ENCODE peak calls at places on chromosomes 5 and 9, in four cellular contexts. One of them, this sample, is unnamed.

GRCh38 chr5:132559661-132560060 is 2.9 kb downstream of the RAD50 start:
- DNase-seq in lower leg skin: no peak
- DNase-seq in SK-N-SH: no peak
- DNase-seq in AG09309: no peak
- DNase-seq in this sample: no peak

GRCh38 chr5:74638776-74639537 is 1.6 kb downstream of the ENC1 start:
- DNase-seq in lower leg skin: no peak
- DNase-seq in AG09309: no peak
- DNase-seq in SK-N-SH: peak
- DNase-seq in this sample: no peak

GRCh38 chr9:38195737-38196161 is 126.7 kb upstream of the SHB start:
- DNase-seq in SK-N-SH: no peak
- DNase-seq in lower leg skin: no peak
- DNase-seq in AG09309: no peak
- DNase-seq in this sample: no peak

GRCh38 chr5:1387059-1387755 is 42.3 kb upstream of the CLPTM1L start:
- DNase-seq in AG09309: no peak
- DNase-seq in SK-N-SH: no peak
- DNase-seq in lower leg skin: no peak
- DNase-seq in this sample: no peak

GRCh38 chr5:9455826-9456434 is 89.9 kb downstream of the SEMA5A start:
- DNase-seq in AG09309: no peak
- DNase-seq in SK-N-SH: no peak
- DNase-seq in lower leg skin: no peak
- DNase-seq in this sample: no peak

GRCh38 chr5:107672212-107673105 is 1.7 kb upstream of the EFNA5 start:
- DNase-seq in AG09309: peak
- DNase-seq in lower leg skin: peak
- DNase-seq in SK-N-SH: peak
- DNase-seq in this sample: peak

GRCh38 chr5:175248416-175248905 is 195.5 kb downstream of the DRD1 start:
- DNase-seq in SK-N-SH: no peak
- DNase-seq in lower leg skin: no peak
- DNase-seq in AG09309: no peak
- DNase-seq in this sample: no peak

GRCh38 chr5:160188151-160188967 is 40.9 kb upstream of the FABP6 start:
- DNase-seq in lower leg skin: peak
- DNase-seq in AG09309: peak
- DNase-seq in SK-N-SH: no peak
- DNase-seq in this sample: peak

GRCh38 chr5:90264930-90265857 is 144.4 kb downstream of the CETN3 start:
- DNase-seq in lower leg skin: no peak
- DNase-seq in AG09309: peak
- DNase-seq in SK-N-SH: peak
- DNase-seq in this sample: peak

GRCh38 chr9:121169094-121169601 is 32.5 kb downstream of the RAB14 start:
- DNase-seq in AG09309: no peak
- DNase-seq in SK-N-SH: peak
- DNase-seq in lower leg skin: no peak
- DNase-seq in this sample: no peak

GRCh38 chr5:178103612-178104011 is 9.7 kb upstream of the N4BP3 start:
- DNase-seq in AG09309: no peak
- DNase-seq in SK-N-SH: no peak
- DNase-seq in lower leg skin: no peak
- DNase-seq in this sample: no peak

GRCh38 chr9:135926402-135927194 is 19.3 kb upstream of the CAMSAP1 start:
- DNase-seq in AG09309: peak
- DNase-seq in SK-N-SH: no peak
- DNase-seq in lower leg skin: peak
- DNase-seq in this sample: peak

GRCh38 chr5:152560508-152561137 is 155.5 kb upstream of the NMUR2 start:
- DNase-seq in lower leg skin: no peak
- DNase-seq in SK-N-SH: peak
- DNase-seq in AG09309: no peak
- DNase-seq in this sample: peak

GRCh38 chr5:151125421-151125820 is 32.2 kb downstream of the ANXA6 start:
- DNase-seq in lower leg skin: no peak
- DNase-seq in SK-N-SH: no peak
- DNase-seq in AG09309: no peak
- DNase-seq in this sample: no peak

GRCh38 chr9:111870774-111871542 is 25.7 kb upstream of the UGCG start:
- DNase-seq in AG09309: no peak
- DNase-seq in lower leg skin: no peak
- DNase-seq in SK-N-SH: no peak
- DNase-seq in this sample: no peak

GRCh38 chr9:129624168-129624759 is 1.7 kb upstream of the NTMT1 start:
- DNase-seq in AG09309: no peak
- DNase-seq in lower leg skin: no peak
- DNase-seq in SK-N-SH: peak
- DNase-seq in this sample: no peak

GRCh38 chr5:73170522-73170921 is 2.5 kb upstream of the TMEM174 start:
- DNase-seq in lower leg skin: no peak
- DNase-seq in SK-N-SH: no peak
- DNase-seq in AG09309: no peak
- DNase-seq in this sample: no peak

GRCh38 chr5:122415030-122415429 is 103.0 kb downstream of the SNCAIP start:
- DNase-seq in AG09309: no peak
- DNase-seq in lower leg skin: no peak
- DNase-seq in SK-N-SH: no peak
- DNase-seq in this sample: no peak

GRCh38 chr9:88678431-88678830 is 143.5 kb downstream of the NXNL2 start:
- DNase-seq in AG09309: no peak
- DNase-seq in lower leg skin: no peak
- DNase-seq in SK-N-SH: no peak
- DNase-seq in this sample: no peak

GRCh38 chr5:58122993-58123392 is 336.9 kb downstream of the PLK2 start:
- DNase-seq in lower leg skin: no peak
- DNase-seq in SK-N-SH: no peak
- DNase-seq in AG09309: no peak
- DNase-seq in this sample: no peak

GRCh38 chr9:136614967-136615623 is 47.6 kb upstream of the EGFL7 start:
- DNase-seq in AG09309: no peak
- DNase-seq in lower leg skin: no peak
- DNase-seq in SK-N-SH: no peak
- DNase-seq in this sample: no peak

GRCh38 chr5:144307726-144308125 is 137.1 kb downstream of the KCTD16 start:
- DNase-seq in SK-N-SH: no peak
- DNase-seq in lower leg skin: no peak
- DNase-seq in AG09309: no peak
- DNase-seq in this sample: no peak

GRCh38 chr5:142428036-142428772 is 103.4 kb upstream of the SPRY4 start:
- DNase-seq in SK-N-SH: no peak
- DNase-seq in AG09309: no peak
- DNase-seq in lower leg skin: peak
- DNase-seq in this sample: no peak

GRCh38 chr5:93571111-93571977 is 9.7 kb downstream of the NR2F1-AS1 start:
- DNase-seq in AG09309: no peak
- DNase-seq in lower leg skin: no peak
- DNase-seq in SK-N-SH: no peak
- DNase-seq in this sample: no peak

GRCh38 chr5:93572101-93572772 is 8.8 kb downstream of the NR2F1-AS1 start:
- DNase-seq in SK-N-SH: no peak
- DNase-seq in lower leg skin: no peak
- DNase-seq in AG09309: no peak
- DNase-seq in this sample: no peak

GRCh38 chr5:93574041-93574938 is 6.7 kb downstream of the NR2F1-AS1 start:
- DNase-seq in AG09309: no peak
- DNase-seq in SK-N-SH: no peak
- DNase-seq in lower leg skin: no peak
- DNase-seq in this sample: no peak

GRCh38 chr5:93573627-93573974 is 7.4 kb downstream of the NR2F1-AS1 start:
- DNase-seq in lower leg skin: no peak
- DNase-seq in SK-N-SH: no peak
- DNase-seq in AG09309: no peak
- DNase-seq in this sample: no peak

DNA sequence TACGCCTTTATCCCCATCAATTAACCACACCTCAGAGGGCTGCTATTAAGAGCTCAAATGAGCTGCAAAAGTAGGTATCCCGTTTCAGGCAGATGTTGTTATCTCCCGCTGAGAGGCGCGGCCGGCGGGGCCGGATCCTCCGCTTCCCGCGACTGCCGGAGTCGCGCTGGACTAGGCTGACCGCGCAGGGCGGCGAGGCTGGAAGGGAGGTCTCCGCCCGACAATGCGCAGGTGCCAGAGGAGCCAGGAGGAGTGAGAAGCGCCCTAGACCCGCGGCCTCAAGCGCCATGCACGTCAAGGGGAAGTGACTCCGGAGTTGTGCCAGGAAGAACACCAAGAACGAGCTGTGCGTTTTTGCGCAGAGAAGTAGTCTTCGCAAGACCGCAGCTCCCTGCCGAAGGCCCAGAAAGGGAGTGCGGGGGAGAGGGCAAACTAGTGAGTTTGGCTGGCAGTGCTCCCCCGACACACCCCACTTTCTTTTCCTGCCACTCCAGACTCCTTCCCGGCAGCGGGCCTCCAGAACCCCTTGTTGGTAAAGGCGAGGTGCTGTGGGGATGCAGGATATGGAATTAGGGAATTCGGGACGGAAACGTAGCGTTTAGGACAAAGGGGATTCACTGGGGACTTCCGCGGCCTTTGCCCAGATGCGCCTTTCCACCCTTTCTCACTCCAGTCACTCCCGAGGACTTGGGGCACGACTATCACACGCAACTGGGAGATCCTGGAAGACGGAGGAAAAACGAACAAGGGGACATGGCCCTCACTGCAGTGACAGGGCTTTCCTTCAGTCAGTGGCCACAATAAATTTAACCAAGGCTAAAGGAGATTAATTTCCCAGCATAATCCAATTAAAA is 8.0 kb downstream of the NR2F1-AS1 start:
- DNase-seq in lower leg skin: peak
- DNase-seq in AG09309: no peak
- DNase-seq in SK-N-SH: no peak
- DNase-seq in this sample: no peak
- H3K4me3 ChIP-seq in lower leg skin: no peak
- H3K4me3 ChIP-seq in AG09309: no peak
- H3K4me3 ChIP-seq in SK-N-SH: no peak
- H3K4me3 ChIP-seq in this sample: no peak

GRCh38 chr9:13491493-13492424 is 212.3 kb upstream of the MPDZ start:
- DNase-seq in AG09309: no peak
- DNase-seq in SK-N-SH: no peak
- DNase-seq in lower leg skin: no peak
- DNase-seq in this sample: no peak
- H3K4me3 ChIP-seq in AG09309: no peak
- H3K4me3 ChIP-seq in SK-N-SH: no peak
- H3K4me3 ChIP-seq in lower leg skin: no peak
- H3K4me3 ChIP-seq in this sample: no peak

GRCh38 chr5:71564884-71565283 is 22.3 kb upstream of the MCCC2 start:
- DNase-seq in AG09309: no peak
- DNase-seq in lower leg skin: no peak
- DNase-seq in SK-N-SH: no peak
- DNase-seq in this sample: no peak
- H3K4me3 ChIP-seq in AG09309: no peak
- H3K4me3 ChIP-seq in lower leg skin: no peak
- H3K4me3 ChIP-seq in SK-N-SH: no peak
- H3K4me3 ChIP-seq in this sample: no peak

GRCh38 chr9:76257224-76257794 is 136.9 kb downstream of the RFK start:
- DNase-seq in SK-N-SH: no peak
- DNase-seq in lower leg skin: no peak
- DNase-seq in AG09309: no peak
- DNase-seq in this sample: no peak

GRCh38 chr9:76255781-76256455 is 138.3 kb downstream of the RFK start:
- DNase-seq in SK-N-SH: no peak
- DNase-seq in AG09309: peak
- DNase-seq in lower leg skin: no peak
- DNase-seq in this sample: no peak
- H3K4me3 ChIP-seq in SK-N-SH: no peak
- H3K4me3 ChIP-seq in AG09309: no peak
- H3K4me3 ChIP-seq in lower leg skin: no peak
- H3K4me3 ChIP-seq in this sample: no peak

GRCh38 chr9:26973989-26974388 is 17.8 kb downstream of the IFT74 start:
- DNase-seq in SK-N-SH: no peak
- DNase-seq in AG09309: no peak
- DNase-seq in lower leg skin: no peak
- DNase-seq in this sample: no peak

GRCh38 chr9:26971721-26972120 is 15.5 kb downstream of the IFT74 start:
- DNase-seq in lower leg skin: no peak
- DNase-seq in SK-N-SH: no peak
- DNase-seq in AG09309: no peak
- DNase-seq in this sample: no peak

GRCh38 chr9:26974927-26975326 is 18.7 kb downstream of the IFT74 start:
- DNase-seq in AG09309: no peak
- DNase-seq in SK-N-SH: no peak
- DNase-seq in lower leg skin: no peak
- DNase-seq in this sample: no peak

GRCh38 chr9:26975728-26976707 is 19.8 kb downstream of the IFT74 start:
- DNase-seq in lower leg skin: no peak
- DNase-seq in AG09309: no peak
- DNase-seq in SK-N-SH: peak
- DNase-seq in this sample: no peak
- H3K4me3 ChIP-seq in lower leg skin: no peak
- H3K4me3 ChIP-seq in AG09309: no peak
- H3K4me3 ChIP-seq in SK-N-SH: no peak
- H3K4me3 ChIP-seq in this sample: no peak

GRCh38 chr5:137945825-137946224 is 56.6 kb downstream of the PKD2L2 start:
- DNase-seq in lower leg skin: no peak
- DNase-seq in AG09309: no peak
- DNase-seq in SK-N-SH: no peak
- DNase-seq in this sample: no peak
- H3K4me3 ChIP-seq in lower leg skin: no peak
- H3K4me3 ChIP-seq in AG09309: no peak
- H3K4me3 ChIP-seq in SK-N-SH: no peak
- H3K4me3 ChIP-seq in this sample: no peak